ENCODE peak calls at places on chromosomes 16 and 17, in eight cellular contexts. S, Y, H, U, R, D, B and V are unnamed samples.

GRCh38 chr17:4566785-4567184 is 6.4 kb upstream of the GGT6 start:
- DNase-seq in S (peak), D (peak), B (no peak), Y (peak), U (peak), R (peak), H (peak), V (peak)

GRCh38 chr16:2761886-2762583 is 9.6 kb downstream of the SRRM2 start:
- DNase-seq in U (no peak), B (no peak), S (no peak), Y (no peak), R (no peak), D (no peak), H (no peak), V (no peak)

GRCh38 chr16:22326369-22326652 is 29.1 kb downstream of the POLR3E start:
- DNase-seq in H (no peak), U (no peak), R (no peak), D (no peak), B (no peak), Y (no peak), S (no peak), V (no peak)

GRCh38 chr16:88743693-88744519 is 37.6 kb downstream of the CTU2 start:
- DNase-seq in H (peak), S (peak), U (no peak), R (peak), D (peak), Y (peak), B (no peak), V (no peak)

GRCh38 chr17:65220732-65221131 is 83.6 kb downstream of the RGS9 start:
- DNase-seq in Y (no peak), B (no peak), R (no peak), D (no peak), S (no peak), U (no peak), H (no peak), V (no peak)

GRCh38 chr16:84281077-84281476 is 13.6 kb upstream of the WFDC1 start:
- DNase-seq in U (no peak), S (peak), B (no peak), H (peak), D (no peak), R (no peak), Y (peak), V (no peak)

GRCh38 chr17:58343131-58343530 is 8.9 kb downstream of the SUPT4H1 start:
- DNase-seq in S (no peak), D (no peak), Y (no peak), H (no peak), B (no peak), U (no peak), R (no peak), V (no peak)

GRCh38 chr17:57433396-57433944 is 177.1 kb downstream of the MSI2 start:
- DNase-seq in D (no peak), U (no peak), B (no peak), S (peak), H (no peak), R (peak), Y (no peak), V (no peak)

GRCh38 chr16:48102083-48103008 is 53.4 kb downstream of the ABCC12 start:
- DNase-seq in S (no peak), D (peak), H (no peak), B (no peak), U (peak), Y (no peak), R (no peak), V (no peak)

GRCh38 chr17:63478814-63479494 is 2.1 kb downstream of the ACE start:
- DNase-seq in S (peak), Y (peak), U (peak), R (peak), D (peak), B (no peak), H (peak), V (peak)

GRCh38 chr16:79282806-79283205 is 317.7 kb downstream of the MAF start:
- DNase-seq in R (no peak), U (no peak), Y (no peak), B (no peak), D (no peak), S (no peak), H (no peak), V (no peak)

GRCh38 chr17:8857919-8858318 is 9.6 kb downstream of the PIK3R6 start:
- DNase-seq in R (no peak), D (no peak), H (no peak), B (no peak), U (no peak), Y (no peak), S (peak), V (no peak)

GRCh38 chr16:74556375-74556922 is 50.5 kb downstream of the GLG1 start:
- DNase-seq in U (no peak), H (no peak), R (no peak), D (no peak), B (no peak), Y (no peak), S (no peak), V (no peak)

GRCh38 chr17:7217113-7217987 is 2.3 kb downstream of the DLG4 start:
- DNase-seq in S (peak), D (no peak), Y (peak), B (no peak), H (peak), R (peak), U (no peak), V (no peak)

GRCh38 chr16:18788828-18789514 is 1.2 kb downstream of the RPS15A start:
- DNase-seq in R (no peak), S (no peak), B (no peak), U (no peak), H (no peak), Y (no peak), D (no peak), V (no peak)

GRCh38 chr17:81601525-81602120 is 35.3 kb downstream of the NPLOC4 start:
- DNase-seq in D (peak), U (peak), S (peak), H (peak), Y (peak), B (no peak), R (peak), V (peak)

GRCh38 chr16:69613283-69614154 is 47.8 kb downstream of the NFAT5 start:
- DNase-seq in R (no peak), Y (peak), H (peak), S (no peak), B (no peak), D (no peak), U (no peak), V (no peak)

GRCh38 chr16:75097941-75098897 is 18.4 kb downstream of the LDHD start:
- DNase-seq in S (no peak), Y (no peak), H (no peak), U (no peak), R (no peak), D (no peak), B (no peak), V (no peak)

GRCh38 chr16:21190599-21190998 is 20.8 kb downstream of the ZP2 start:
- DNase-seq in Y (no peak), H (peak), B (no peak), D (no peak), S (no peak), U (no peak), R (no peak), V (no peak)

GRCh38 chr16:19898924-19899604 is 14.4 kb upstream of the GPRC5B start:
- DNase-seq in U (peak), R (peak), D (peak), S (peak), H (peak), Y (peak), B (no peak), V (peak)

GRCh38 chr16:89430436-89431157 is 59.8 kb downstream of the ANKRD11 start:
- DNase-seq in Y (no peak), H (no peak), D (no peak), R (no peak), S (no peak), B (no peak), U (no peak), V (no peak)

GRCh38 chr17:8940866-8941471 is 24.5 kb downstream of the PIK3R5 start:
- DNase-seq in U (no peak), H (no peak), D (no peak), B (no peak), S (no peak), R (no peak), Y (no peak), V (no peak)

GRCh38 chr16:56662357-56663354 is 4.9 kb downstream of the MT1F start:
- DNase-seq in R (no peak), S (peak), Y (peak), B (no peak), U (no peak), D (no peak), H (no peak), V (no peak)

GRCh38 chr17:74777884-74778490 is 1.8 kb upstream of the NAT9 start:
- DNase-seq in B (no peak), U (no peak), D (no peak), Y (no peak), S (no peak), R (no peak), H (no peak), V (no peak)

GRCh38 chr16:71927383-71927782 is 32.1 kb downstream of the IST1 start:
- DNase-seq in H (peak), S (no peak), B (no peak), D (no peak), Y (no peak), U (no peak), R (peak), V (peak)

GRCh38 chr16:52069866-52070265 is 477.1 kb downstream of the TOX3 start:
- DNase-seq in R (no peak), D (peak), Y (peak), B (no peak), H (peak), U (peak), S (peak), V (no peak)

GRCh38 chr16:29662729-29663019 is 373 bp upstream of the SPN start:
- DNase-seq in R (no peak), S (no peak), Y (no peak), D (no peak), H (no peak), B (no peak), U (no peak), V (no peak)

GRCh38 chr17:19302791-19303233 is 59.7 kb downstream of the B9D1 start:
- DNase-seq in D (no peak), S (no peak), U (no peak), R (no peak), B (no peak), Y (no peak), H (no peak), V (no peak)

GRCh38 chr16:55324491-55325447 is 766 bp downstream of the IRX6 start:
- DNase-seq in D (no peak), H (no peak), U (no peak), B (no peak), Y (no peak), S (peak), R (peak), V (no peak)